ENCODE peak calls at places on chromosomes 2 and 18, in six cellular contexts. A, R, C, Y, B and V are unnamed samples.

GRCh38 chr2:187826023-187826422 is 271.8 kb upstream of the TFPI start:
- DNase-seq in A (no peak), B (no peak), R (no peak), C (no peak), Y (no peak), V (no peak)

GRCh38 chr2:73730810-73731209 is 6.3 kb downstream of the TPRKB start:
- DNase-seq in A (no peak), R (no peak), B (no peak), C (no peak), Y (no peak), V (no peak)

GRCh38 chr2:182015334-182016109 is 29.9 kb downstream of the PPP1R1C start:
- DNase-seq in Y (no peak), B (no peak), C (no peak), A (no peak), R (peak), V (no peak)

GRCh38 chr2:197270601-197271000 is 40.0 kb downstream of the ANKRD44 start:
- DNase-seq in C (no peak), Y (no peak), R (no peak), B (no peak), A (no peak), V (no peak)

GRCh38 chr2:215724171-215724570 is 288.3 kb upstream of the FN1 start:
- DNase-seq in C (no peak), R (no peak), Y (no peak), B (no peak), A (no peak), V (no peak)

GRCh38 chr2:172084734-172085459 is 410 bp upstream of the DLX1 start:
- DNase-seq in Y (no peak), C (peak), R (peak), A (peak), B (peak), V (peak)

GRCh38 chr2:96538487-96539214 is 2.1 kb downstream of the ARID5A start:
- DNase-seq in B (no peak), Y (peak), C (peak), R (no peak), A (peak), V (no peak)

GRCh38 chr2:36530983-36531354 is 67.0 kb downstream of the FEZ2 start:
- DNase-seq in R (peak), Y (no peak), A (no peak), B (peak), C (no peak), V (no peak)

GRCh38 chr2:201420442-201421113 is 30.7 kb downstream of the TRAK2 start:
- DNase-seq in A (no peak), Y (no peak), B (no peak), C (no peak), R (peak), V (no peak)

GRCh38 chr2:84815146-84815545 is 65.7 kb downstream of the TRABD2A start:
- DNase-seq in C (no peak), A (no peak), Y (no peak), R (peak), B (no peak), V (no peak)

GRCh38 chr2:64192570-64193192 is 48.5 kb upstream of the PELI1 start:
- DNase-seq in A (no peak), Y (no peak), R (no peak), B (no peak), C (no peak), V (no peak)

GRCh38 chr2:27765621-27766286 is 5.8 kb upstream of the MRPL33 start:
- DNase-seq in B (no peak), C (no peak), Y (peak), R (no peak), A (peak), V (no peak)

GRCh38 chr18:10299686-10300085 is 154.7 kb upstream of the APCDD1 start:
- DNase-seq in C (no peak), B (no peak), R (no peak), A (no peak), Y (no peak), V (no peak)

GRCh38 chr18:59906203-59906602 is 6.4 kb downstream of the PMAIP1 start:
- DNase-seq in R (no peak), Y (no peak), A (no peak), B (no peak), C (no peak), V (no peak)

GRCh38 chr2:70508711-70509462 is 44.7 kb downstream of the TGFA start:
- DNase-seq in R (no peak), B (no peak), Y (no peak), C (no peak), A (no peak), V (no peak)